ENCODE peak calls at places on chromosome 20, in nine cellular contexts. J is GM13977; B is HCEC 1CT; C is esophagus squamous epithelium; E is EL; N is WERI-Rb-1; H is activated T-cell treated with anti-CD3 and anti-CD28 coated beads, Interleukin-2, amount 50 U/mL, for 72 hours; I is AG08396; S is HEK293T. K is an unnamed sample.

GRCh38 chr20:62627901-62628612 is 14.2 kb upstream of the SLCO4A1 start:
- DNase-seq in I (no peak), E (peak; percentile 48), C (no peak), J (peak; percentile 71), N (no peak), B (peak; percentile 55), S (no peak), H (no peak), K (no peak)

GRCh38 chr20:35979528-35979927 is 11.1 kb downstream of the CNBD2 start:
- DNase-seq in I (no peak), N (no peak), C (no peak), S (no peak), B (no peak), H (no peak), E (no peak), J (no peak), K (no peak)

GRCh38 chr20:63941282-63942060 is 14.7 kb downstream of the UCKL1 start:
- DNase-seq in J (peak; percentile 38), C (peak; percentile 55), E (no peak), S (peak; percentile 51), B (no peak), I (no peak), H (peak; percentile 80), N (no peak), K (no peak)

GRCh38 chr20:53735536-53736050 is 142.0 kb upstream of the ZNF217 start:
- DNase-seq in C (no peak), I (peak; percentile 45), J (no peak), B (peak; percentile 96), N (peak; percentile 68), E (peak; percentile 92), H (no peak), S (no peak), K (no peak)

GRCh38 chr20:3420211-3420707 is 12.8 kb upstream of the DNAAF9 start:
- DNase-seq in N (no peak), B (peak; percentile 79), I (no peak), C (no peak), J (peak; percentile 80), H (peak; percentile 76), E (peak; percentile 50), S (no peak), K (peak; percentile 6)

GRCh38 chr20:63628246-63628975 is 1.5 kb upstream of the GMEB2 start:
- DNase-seq in N (peak; percentile 71), I (peak; percentile 70), E (peak; percentile 74), J (peak; percentile 78), B (peak; percentile 76), S (peak; percentile 75), C (no peak), H (peak; percentile 76), K (no peak)

GRCh38 chr20:41138527-41139226 is 1.3 kb downstream of the PLCG1 start:
- DNase-seq in E (peak; percentile 35), I (peak; percentile 37), C (no peak), J (peak; percentile 46), S (no peak), N (no peak), H (peak; percentile 48), B (no peak), K (no peak)

GRCh38 chr20:34190679-34191090 is 50.5 kb upstream of the ASIP start:
- DNase-seq in J (peak; percentile 67), N (peak; percentile 85), H (peak; percentile 42), C (no peak), B (peak; percentile 83), I (peak; percentile 90), E (peak; percentile 84), S (peak; percentile 84), K (no peak)

GRCh38 chr20:14979472-14979986 is 642.1 kb upstream of the FLRT3 start:
- DNase-seq in N (no peak), H (no peak), E (no peak), I (no peak), J (no peak), B (no peak), S (no peak), C (no peak), K (no peak)

GRCh38 chr20:62675156-62675871 is 33.0 kb downstream of the SLCO4A1 start:
- DNase-seq in J (no peak), C (no peak), I (no peak), N (peak; percentile 91), B (no peak), E (peak; percentile 56), S (no peak), H (no peak), K (no peak)

GRCh38 chr20:8930691-8931090 is 138.2 kb upstream of the PLCB4 start:
- DNase-seq in H (no peak), N (no peak), E (peak; percentile 44), I (no peak), C (no peak), S (no peak), J (no peak), B (no peak), K (no peak)

GRCh38 chr20:60203451-60203850 is 245.2 kb downstream of the CDH26 start:
- DNase-seq in I (peak; percentile 17), S (no peak), B (no peak), C (no peak), H (no peak), E (peak; percentile 20), J (no peak), N (no peak), K (no peak)

GRCh38 chr20:49989234-49990065 is 6.7 kb downstream of the SNAI1 start:
- DNase-seq in S (no peak), H (no peak), C (no peak), E (peak; percentile 85), I (peak; percentile 71), N (no peak), J (no peak), B (peak; percentile 81), K (no peak)

GRCh38 chr20:25546048-25546447 is 39.3 kb downstream of the NINL start:
- DNase-seq in H (no peak), B (no peak), J (no peak), S (no peak), N (no peak), E (no peak), C (no peak), I (no peak), K (no peak)

GRCh38 chr20:20215976-20216727 is 151.8 kb upstream of the INSM1 start:
- DNase-seq in S (no peak), E (no peak), B (no peak), H (no peak), J (no peak), N (no peak), I (no peak), C (no peak), K (no peak)

GRCh38 chr20:4821590-4821989 is 99.9 kb downstream of the PRND start:
- DNase-seq in J (no peak), E (no peak), N (no peak), H (no peak), C (no peak), B (no peak), I (no peak), S (no peak), K (no peak)

GRCh38 chr20:48405909-48406308 is 421.9 kb downstream of the PREX1 start:
- DNase-seq in E (no peak), N (no peak), C (no peak), I (no peak), J (no peak), B (no peak), S (no peak), H (peak; percentile 11), K (no peak)

GRCh38 chr20:46303176-46303956 is 4.9 kb downstream of the CDH22 start:
- DNase-seq in N (no peak), I (no peak), S (no peak), C (no peak), H (no peak), J (no peak), E (no peak), B (no peak), K (no peak)

GRCh38 chr20:61753987-61754956 is 311.4 kb downstream of the TAF4 start:
- DNase-seq in N (no peak), B (no peak), C (no peak), I (no peak), E (no peak), S (no peak), H (no peak), J (no peak), K (no peak)

GRCh38 chr20:53517146-53517545 is 76.5 kb downstream of the ZNF217 start:
- DNase-seq in E (no peak), N (no peak), B (no peak), I (peak; percentile 29), C (no peak), H (no peak), S (no peak), J (no peak), K (no peak)

GRCh38 chr20:24402234-24402633 is 67.2 kb upstream of the SYNDIG1 start:
- DNase-seq in N (no peak), H (no peak), C (no peak), S (no peak), J (no peak), E (no peak), B (no peak), I (no peak), K (no peak)

GRCh38 chr20:4234128-4234527 is 218.8 kb upstream of the RNF24 start:
- DNase-seq in J (no peak), E (peak; percentile 69), N (no peak), B (peak; percentile 95), S (no peak), I (peak; percentile 69), H (no peak), C (no peak), K (peak; percentile 52)

GRCh38 chr20:37823276-37823980 is 79.5 kb upstream of the VSTM2L start:
- DNase-seq in I (no peak), J (peak; percentile 9), B (no peak), N (peak; percentile 32), H (no peak), C (no peak), S (no peak), E (peak; percentile 13), K (no peak)

GRCh38 chr20:11401988-11402387 is 515.7 kb upstream of the BTBD3 start:
- DNase-seq in B (no peak), N (no peak), J (no peak), E (no peak), C (no peak), I (no peak), S (no peak), H (no peak), K (no peak)

K was measured in thoracic aorta.